ENCODE peak calls at places on chromosome 13, in seven cellular contexts. D, Y, C, R, T, V and I are unnamed samples.

GRCh38 chr13:104586010-104586746 is 1520.0 kb upstream of the SLC10A2 start:
- DNase-seq in D (no peak), Y (no peak), C (no peak), R (peak), T (peak), V (peak), I (no peak)

GRCh38 chr13:107681611-107682010 is 533.7 kb downstream of the LIG4 start:
- DNase-seq in D (no peak), Y (no peak), C (no peak), R (no peak), T (no peak), V (no peak), I (no peak)

GRCh38 chr13:50893211-50893852 is 16.3 kb upstream of the RNASEH2B start:
- DNase-seq in D (no peak), Y (no peak), C (no peak), R (no peak), T (peak), V (no peak), I (no peak)

GRCh38 chr13:45521292-45521691 is 56.6 kb downstream of the COG3 start:
- DNase-seq in D (no peak), Y (no peak), C (no peak), R (no peak), T (peak), V (peak), I (no peak)

GRCh38 chr13:113404723-113405471 is 41.0 kb upstream of the GRTP1 start:
- DNase-seq in D (no peak), Y (no peak), C (peak), R (no peak), T (no peak), V (no peak), I (no peak)

GRCh38 chr13:100014621-100015020 is 33.0 kb downstream of the ZIC2 start:
- DNase-seq in D (no peak), Y (no peak), C (no peak), R (no peak), T (no peak), V (no peak), I (no peak)

GRCh38 chr13:52371736-52372247 is 34.2 kb downstream of the THSD1 start:
- DNase-seq in D (no peak), Y (no peak), C (no peak), R (no peak), T (peak), V (no peak), I (no peak)

GRCh38 chr13:36975172-36975571 is 24.0 kb downstream of the ALG5 start:
- DNase-seq in D (no peak), Y (no peak), C (no peak), R (no peak), T (no peak), V (no peak), I (no peak)

GRCh38 chr13:36822786-36823185 is 3.8 kb downstream of the RFXAP start:
- DNase-seq in D (no peak), Y (no peak), C (no peak), R (no peak), T (peak), V (no peak), I (no peak)

GRCh38 chr13:113820813-113821651 is 42.8 kb downstream of the GAS6 start:
- DNase-seq in D (peak), Y (peak), C (peak), R (peak), T (peak), V (peak), I (peak)

GRCh38 chr13:29571876-29572570 is 23.5 kb downstream of the SLC7A1 start:
- DNase-seq in D (no peak), Y (no peak), C (no peak), R (no peak), T (no peak), V (no peak), I (no peak)
- H3K27ac ChIP-seq in D (no peak), Y (no peak), C (no peak), R (peak), T (no peak), V (no peak), I (no peak)

GRCh38 chr13:65881561-65882155 is 1348.5 kb downstream of the PCDH9 start:
- DNase-seq in D (no peak), Y (no peak), C (no peak), R (no peak), T (no peak), V (no peak), I (no peak)
- TF ChIP-seq CTCF in D (no peak), Y (no peak), C (no peak), R (no peak), T (no peak), V (no peak), I (no peak)

GRCh38 chr13:33934936-33935510 is 117.1 kb downstream of the RFC3 start:
- DNase-seq in D (no peak), Y (no peak), C (no peak), R (no peak), T (no peak), V (no peak), I (no peak)
- H3K4me3 ChIP-seq in D (no peak), Y (no peak), C (no peak), R (no peak), T (no peak), V (no peak), I (no peak)

GRCh38 chr13:109790071-109790470 is 3.7 kb upstream of the IRS2 start:
- DNase-seq in D (no peak), Y (no peak), C (no peak), R (no peak), T (peak), V (no peak), I (no peak)

GRCh38 chr13:109786457-109787134 is at the start of gene IRS2:
- DNase-seq in D (peak), Y (peak), C (peak), R (peak), T (peak), V (peak), I (peak)

GRCh38 chr13:109787135-109787954 is 962 bp upstream of the IRS2 start:
- DNase-seq in D (peak), Y (peak), C (no peak), R (peak), T (peak), V (no peak), I (no peak)

GRCh38 chr13:109789262-109789661 is 2.9 kb upstream of the IRS2 start:
- DNase-seq in D (no peak), Y (no peak), C (no peak), R (no peak), T (no peak), V (no peak), I (no peak)

DNA sequence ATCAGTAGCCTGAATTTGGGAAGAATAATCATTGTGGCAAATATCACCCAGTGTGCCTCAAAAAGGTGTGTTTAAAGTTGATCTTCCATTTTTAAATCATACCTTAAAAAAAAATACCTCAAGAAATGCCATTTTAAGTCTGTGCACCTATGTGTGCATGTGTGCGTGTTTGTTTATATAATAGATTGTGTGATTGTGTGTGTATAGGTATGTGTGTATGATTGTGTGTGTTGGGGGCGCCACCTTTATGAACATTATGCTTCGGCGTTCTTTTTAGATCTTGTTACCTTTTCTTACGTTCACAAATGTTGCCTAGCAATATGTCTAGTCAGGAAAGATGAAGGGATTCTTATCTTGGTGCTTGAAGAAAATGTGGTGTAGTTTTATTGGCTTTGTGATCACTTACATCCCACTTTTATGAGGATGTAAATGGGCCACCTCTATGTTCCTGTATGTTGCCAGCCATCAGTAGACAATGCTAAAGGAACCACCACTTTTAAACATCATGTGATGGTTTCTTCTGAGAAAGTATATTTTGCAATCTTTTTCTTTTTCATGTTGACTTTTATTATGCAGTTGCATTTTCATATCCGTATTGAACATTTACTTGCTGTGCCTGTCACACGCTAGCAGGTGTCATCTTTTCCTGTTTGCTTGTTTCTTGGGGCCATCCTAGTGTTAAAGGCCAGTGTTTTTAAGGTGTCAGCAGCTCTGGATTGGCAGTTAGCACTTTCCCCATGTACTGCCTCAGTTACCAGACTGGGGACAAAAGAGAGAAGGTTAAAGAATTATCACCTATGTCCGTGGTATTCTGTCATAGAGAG is 2.2 kb upstream of the IRS2 start:
- DNase-seq in D (no peak), Y (no peak), C (no peak), R (no peak), T (no peak), V (no peak), I (no peak)
- H3K27ac ChIP-seq in D (peak), Y (no peak), C (peak), R (no peak), T (no peak), V (no peak), I (no peak)